ENCODE peak calls at places on chromosomes 16 and 17, in eight cellular contexts. N is neural progenitor cell, C is A673, X is colonic mucosa, H is esophagus squamous epithelium, G is adrenal gland, O is ovary, V is transverse colon. Q is an unnamed sample.

GRCh38 chr17:78935419-78936323 is 10.5 kb upstream of the TIMP2 start:
- DNase-seq in H (no peak), X (peak), V (peak), G (peak), C (peak), N (no peak), O (peak), Q (no peak)

GRCh38 chr16:30054959-30055553 is 10.5 kb upstream of the ALDOA start:
- DNase-seq in H (no peak), X (peak), V (peak), N (peak), C (no peak), G (no peak), O (no peak), Q (peak)

GRCh38 chr16:1450218-1450617 is 5.9 kb upstream of the CCDC154 start:
- DNase-seq in C (no peak), V (no peak), N (no peak), O (no peak), H (no peak), X (no peak), G (no peak), Q (peak)

GRCh38 chr16:66923247-66923851 is 2.0 kb downstream of the RRAD start:
- DNase-seq in C (peak), G (peak), H (no peak), X (no peak), V (no peak), O (peak), N (no peak), Q (no peak)

GRCh38 chr17:44547625-44548297 is 9.5 kb upstream of the FZD2 start:
- DNase-seq in O (no peak), N (peak), G (peak), C (no peak), V (peak), X (no peak), H (no peak), Q (peak)

GRCh38 chr16:30439720-30440348 is 5.8 kb downstream of the SEPHS2 start:
- DNase-seq in V (no peak), G (no peak), H (no peak), O (no peak), N (no peak), C (no peak), X (no peak), Q (no peak)

GRCh38 chr17:9389116-9389515 is 186.5 kb downstream of the STX8 start:
- DNase-seq in G (no peak), O (no peak), V (no peak), N (no peak), H (no peak), X (no peak), C (peak), Q (no peak)

GRCh38 chr16:77540656-77541055 is 105.8 kb upstream of the ADAMTS18 start:
- DNase-seq in O (no peak), X (no peak), H (no peak), C (no peak), G (no peak), V (no peak), N (no peak), Q (no peak)

GRCh38 chr16:88335150-88335685 is 47.5 kb upstream of the ZNF469 start:
- DNase-seq in X (no peak), H (no peak), C (no peak), V (no peak), N (no peak), G (no peak), O (no peak), Q (no peak)

GRCh38 chr17:50956409-50956749 is 90.2 kb upstream of the TOB1 start:
- DNase-seq in O (no peak), C (no peak), H (no peak), X (no peak), V (no peak), N (no peak), G (no peak), Q (no peak)

DNA sequence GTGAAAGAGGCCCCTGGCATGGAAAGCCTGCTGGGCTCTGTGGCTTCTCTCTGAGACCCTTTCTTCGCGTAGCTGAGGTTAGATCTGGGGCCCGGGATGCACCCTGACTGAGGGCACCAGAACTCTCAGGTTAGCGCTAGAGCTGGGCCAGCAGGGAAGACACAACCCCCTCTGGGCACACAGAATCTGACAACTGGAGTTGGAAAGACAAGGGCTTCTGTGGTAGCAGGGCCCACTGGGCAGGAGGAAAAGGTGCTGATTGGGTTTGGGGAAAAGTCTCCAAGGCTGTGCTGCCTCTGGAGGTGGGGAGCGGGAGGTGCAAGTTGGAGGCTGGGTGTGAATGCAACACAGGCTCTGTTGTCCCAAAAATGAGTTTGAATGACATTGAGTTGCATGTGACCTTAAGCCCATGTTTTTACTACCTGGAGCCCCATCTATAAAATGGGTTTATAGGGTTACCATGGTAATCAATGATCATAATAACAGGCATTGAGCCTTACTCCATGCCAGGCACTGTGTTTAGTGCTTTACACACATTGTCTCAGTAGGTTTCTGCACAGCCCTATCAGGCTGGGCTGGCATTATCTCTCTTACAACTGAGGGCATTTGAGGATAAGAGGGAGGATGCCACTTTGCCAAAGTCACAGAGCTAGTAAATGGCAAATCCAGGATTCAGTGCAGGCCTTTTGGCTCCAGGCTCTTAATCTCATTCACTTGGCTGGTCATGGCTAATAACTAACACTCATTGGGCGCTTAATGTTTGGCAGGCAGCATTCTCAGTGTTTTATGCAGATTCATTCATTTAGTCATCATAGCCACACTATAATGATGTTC is 9.5 kb upstream of the IGFBP4 start:
- DNase-seq in X (no peak), G (no peak), N (peak), H (no peak), V (no peak), C (no peak), O (no peak), Q (peak)
- H3K27ac ChIP-seq in X (no peak), G (peak), N (no peak), H (no peak), V (peak), C (no peak), O (no peak), Q (no peak)

GRCh38 chr17:76617838-76618237 is 25.7 kb downstream of the ST6GALNAC1 start:
- DNase-seq in V (no peak), O (no peak), X (no peak), G (no peak), H (no peak), N (no peak), C (no peak), Q (no peak)

GRCh38 chr17:76612465-76612864 is 26.8 kb upstream of the ST6GALNAC2 start:
- DNase-seq in G (no peak), C (no peak), X (no peak), V (no peak), O (no peak), H (no peak), N (no peak), Q (no peak)

GRCh38 chr17:76611747-76612143 is 26.1 kb upstream of the ST6GALNAC2 start:
- DNase-seq in C (no peak), G (no peak), X (no peak), H (no peak), N (no peak), V (no peak), O (no peak), Q (no peak)

GRCh38 chr17:76614912-76615617 is 28.5 kb downstream of the ST6GALNAC1 start:
- DNase-seq in C (no peak), H (no peak), O (no peak), G (no peak), V (no peak), N (no peak), X (no peak), Q (no peak)

GRCh38 chr17:76612977-76613851 is 27.6 kb upstream of the ST6GALNAC2 start:
- DNase-seq in X (no peak), O (no peak), V (no peak), H (no peak), G (no peak), C (no peak), N (peak), Q (peak)
- TF ChIP-seq CTCF in X (no peak), O (no peak), V (no peak), H (peak), G (no peak), C (no peak), N (peak), Q (peak)

GRCh38 chr17:68821860-68822693 is 133.1 kb downstream of the ABCA8 start:
- DNase-seq in N (no peak), V (no peak), H (no peak), C (peak), X (no peak), O (no peak), G (peak), Q (no peak)
- H3K27ac ChIP-seq in N (no peak), V (no peak), H (no peak), C (peak), X (no peak), O (no peak), G (peak), Q (no peak)

GRCh38 chr16:5377280-5377898 is 279.8 kb upstream of the EEF2KMT start:
- DNase-seq in H (no peak), N (no peak), C (no peak), V (no peak), O (no peak), G (no peak), X (no peak), Q (no peak)
- TF ChIP-seq CTCF in H (no peak), N (no peak), C (no peak), V (no peak), O (no peak), G (no peak), X (no peak), Q (no peak)

GRCh38 chr16:84103678-84104077 is 13.1 kb downstream of the MBTPS1 start:
- DNase-seq in X (peak), V (peak), O (no peak), H (no peak), C (no peak), G (no peak), N (no peak), Q (no peak)
- H3K27ac ChIP-seq in X (no peak), V (peak), O (no peak), H (peak), C (no peak), G (no peak), N (no peak), Q (no peak)

GRCh38 chr17:81899514-81900166 is 2.4 kb upstream of the NPB start:
- DNase-seq in G (no peak), X (no peak), V (no peak), H (no peak), C (no peak), O (no peak), N (no peak), Q (no peak)

GRCh38 chr17:81901167-81902022 is 643 bp upstream of the NPB start:
- DNase-seq in V (no peak), X (no peak), O (no peak), N (no peak), H (no peak), C (no peak), G (no peak), Q (no peak)

GRCh38 chr17:81902023-81902652 is at the start of gene NPB:
- DNase-seq in H (no peak), V (no peak), X (no peak), O (peak), G (no peak), C (peak), N (peak), Q (peak)

GRCh38 chr17:81898885-81899284 is 3.2 kb upstream of the NPB start:
- DNase-seq in G (no peak), O (no peak), X (no peak), H (no peak), C (no peak), V (no peak), N (no peak), Q (no peak)

DNA sequence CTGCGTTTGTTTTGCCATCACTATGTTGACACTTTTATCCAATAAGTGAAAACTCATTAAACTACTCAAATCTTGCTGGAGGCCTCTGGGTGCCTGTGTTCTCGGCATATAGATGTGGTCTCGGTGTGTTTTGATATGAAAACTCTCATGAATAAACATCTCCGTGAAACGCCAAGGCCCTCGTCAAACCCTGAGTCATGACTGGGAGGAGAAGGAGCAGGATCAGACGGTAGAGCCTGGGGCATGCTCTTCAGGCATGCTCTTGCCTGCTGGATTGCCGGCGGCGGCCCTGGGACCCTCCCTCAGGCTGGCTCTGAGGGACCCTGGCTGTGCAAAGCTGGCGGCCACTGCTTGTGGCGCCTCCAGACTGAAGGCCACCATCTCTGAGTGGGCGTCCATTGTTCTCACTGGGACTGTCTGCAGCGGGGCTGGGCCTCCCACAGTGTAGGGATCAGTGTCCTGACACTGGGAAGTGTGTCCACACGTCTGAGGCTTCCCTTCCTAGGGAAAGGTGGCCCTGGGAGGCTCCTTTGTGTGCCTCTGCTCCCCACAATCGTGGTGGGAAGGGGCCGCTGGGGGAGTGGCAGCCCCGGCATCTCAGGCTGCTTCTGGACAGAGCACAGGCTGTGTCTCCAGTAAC is 1.7 kb upstream of the NPB start:
- DNase-seq in G (no peak), V (no peak), O (no peak), X (no peak), N (no peak), C (no peak), H (no peak), Q (no peak)
- TF ChIP-seq CTCF in G (no peak), V (no peak), O (no peak), X (no peak), N (no peak), C (no peak), H (no peak), Q (no peak)

DNA sequence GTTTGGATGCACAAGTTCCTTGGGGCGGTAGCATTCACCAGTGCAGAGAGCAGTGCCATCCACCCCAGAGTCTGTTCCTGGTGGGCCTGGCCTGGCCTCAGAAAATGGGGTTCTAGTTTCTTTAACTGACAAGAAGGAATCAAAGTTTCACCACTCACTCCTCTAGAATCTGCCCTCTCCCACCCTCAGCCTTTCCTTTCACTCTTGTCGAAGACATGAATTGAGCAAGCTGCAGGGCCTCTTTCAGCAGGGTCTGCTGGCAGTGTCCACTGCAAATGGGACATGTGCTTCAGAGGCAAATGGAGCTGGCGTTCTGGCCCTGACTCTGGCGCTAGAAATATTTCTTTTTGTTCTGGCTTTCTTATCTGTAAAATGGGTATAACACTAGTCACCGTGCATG is 176.3 kb downstream of the LGALS9B start:
- DNase-seq in V (no peak), H (no peak), N (no peak), X (no peak), G (no peak), C (no peak), O (no peak), Q (no peak)
- H3K27ac ChIP-seq in V (no peak), H (no peak), N (no peak), X (no peak), G (no peak), C (no peak), O (no peak), Q (no peak)

DNA sequence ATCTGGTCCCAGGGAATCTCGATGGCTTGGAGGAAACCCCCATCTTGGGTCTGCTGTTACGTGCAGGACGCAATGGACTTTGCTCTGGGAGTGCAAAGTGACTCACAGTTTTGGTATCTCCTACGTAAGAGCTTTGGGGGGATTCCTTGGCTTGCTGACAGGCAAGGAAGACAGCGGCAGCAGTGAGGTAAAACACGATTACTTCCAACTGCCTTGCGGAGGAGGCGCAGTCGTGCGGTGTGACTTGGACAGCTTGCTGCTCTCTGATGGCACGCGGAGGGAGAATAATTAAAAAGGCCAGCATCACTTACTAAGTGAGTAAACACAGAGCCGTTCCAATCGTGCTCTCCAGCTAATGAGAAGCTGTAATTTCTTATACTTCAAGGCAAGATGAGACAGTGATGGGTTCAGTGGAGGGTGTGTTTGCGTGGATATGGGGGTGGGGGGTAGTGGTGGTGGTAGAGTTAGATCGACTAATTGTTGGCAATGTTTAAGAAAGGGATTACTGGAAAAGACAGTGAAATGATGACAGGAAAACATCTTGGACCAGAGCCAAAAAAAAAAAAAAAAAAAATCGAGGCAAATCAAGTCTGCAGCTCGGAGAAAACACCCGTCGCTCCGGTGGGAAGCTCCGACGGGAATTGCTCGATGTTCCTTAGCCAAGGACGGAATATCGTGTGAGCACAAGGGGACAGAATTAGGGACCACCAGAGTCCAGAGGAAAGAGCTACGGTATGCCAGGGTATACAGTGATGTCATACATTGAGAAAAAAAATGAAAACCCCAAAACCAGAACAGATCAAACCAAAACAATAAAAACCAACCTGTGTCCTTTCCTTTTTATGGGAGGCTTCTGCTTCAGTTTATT is 184.9 kb upstream of the ZFHX3 start:
- DNase-seq in X (no peak), V (peak), G (no peak), O (peak), C (peak), H (no peak), N (no peak), Q (peak)
- TF ChIP-seq CTCF in X (no peak), V (no peak), G (no peak), O (no peak), C (no peak), H (no peak), N (no peak), Q (no peak)

DNA sequence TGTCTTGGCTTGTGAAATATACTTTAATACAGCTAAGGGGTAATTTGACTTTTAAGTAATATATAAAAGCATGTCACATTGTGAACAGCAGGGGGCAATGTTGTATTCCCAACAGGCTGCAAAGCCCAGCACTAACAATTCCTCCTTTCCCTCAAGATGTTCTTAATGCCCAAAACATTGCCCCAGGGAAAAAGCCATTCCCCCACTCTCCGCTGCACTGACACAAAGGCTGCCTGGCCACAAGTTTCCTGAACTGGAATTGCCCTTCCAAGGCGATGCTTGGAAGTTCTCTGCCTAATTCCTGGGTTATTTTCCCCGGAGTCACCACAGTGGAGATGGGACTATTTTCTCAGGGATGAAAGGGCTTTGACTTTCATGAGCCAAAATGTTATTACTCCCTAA is 27.2 kb downstream of the CLEC16A start:
- DNase-seq in O (peak), C (peak), X (peak), G (peak), H (no peak), V (peak), N (peak), Q (peak)
- H3K27ac ChIP-seq in O (no peak), C (no peak), X (no peak), G (no peak), H (no peak), V (no peak), N (no peak), Q (no peak)

GRCh38 chr16:57577214-57577613 is 34.8 kb downstream of the ADGRG5 start:
- DNase-seq in C (no peak), X (no peak), O (no peak), N (no peak), H (no peak), G (no peak), V (no peak), Q (no peak)

GRCh38 chr16:57576429-57576870 is 34.0 kb downstream of the ADGRG5 start:
- DNase-seq in V (peak), C (peak), H (no peak), G (peak), N (peak), X (peak), O (peak), Q (peak)

GRCh38 chr16:57577691-57578224 is 35.3 kb downstream of the ADGRG5 start:
- DNase-seq in V (no peak), O (no peak), G (no peak), N (peak), C (no peak), H (no peak), X (no peak), Q (no peak)

GRCh38 chr16:57578521-57579360 is 36.3 kb downstream of the ADGRG5 start:
- DNase-seq in X (no peak), H (no peak), V (no peak), C (no peak), G (no peak), O (no peak), N (no peak), Q (no peak)

DNA sequence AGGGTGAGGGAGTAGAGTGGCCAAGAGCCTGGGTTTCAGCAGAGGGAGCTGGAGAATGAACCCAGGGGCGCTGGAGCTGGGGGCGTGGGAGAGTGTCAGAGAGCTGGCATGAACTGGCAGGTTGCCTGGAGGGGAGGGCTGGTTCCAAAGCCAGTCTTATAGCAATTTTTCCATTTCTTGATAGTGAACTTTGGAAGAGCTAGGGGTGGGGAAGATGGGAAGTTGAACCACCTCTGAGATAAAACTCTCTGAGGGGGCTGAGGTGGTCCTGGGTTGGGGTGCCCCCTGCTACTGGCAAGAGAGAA is 36.9 kb downstream of the ADGRG5 start:
- DNase-seq in N (no peak), V (no peak), O (no peak), G (no peak), X (no peak), H (no peak), C (no peak), Q (no peak)
- TF ChIP-seq CTCF in N (no peak), V (no peak), O (no peak), G (no peak), X (no peak), H (no peak), C (no peak), Q (no peak)